ENCODE peak calls at places on chromosomes 7 and 10, in five cellular contexts. H, T, O, R and L are unnamed samples.

GRCh38 chr7:8282162-8282561 is 20.2 kb upstream of the ICA1 start:
- DNase-seq in H (no peak), T (no peak), O (no peak), R (no peak), L (no peak)

GRCh38 chr10:30928742-30929141 is 102.9 kb downstream of the ZNF438 start:
- DNase-seq in H (no peak), T (no peak), O (no peak), R (no peak), L (no peak)

GRCh38 chr10:126398924-126399323 is 10.6 kb upstream of the ADAM12 start:
- DNase-seq in H (no peak), T (no peak), O (no peak), R (no peak), L (no peak)

GRCh38 chr10:106519376-106520035 is 645.0 kb downstream of the SORCS1 start:
- DNase-seq in H (no peak), T (no peak), O (no peak), R (no peak), L (no peak)

GRCh38 chr10:91296471-91296870 is 76.0 kb downstream of the PCGF5 start:
- DNase-seq in H (peak; percentile 37), T (no peak), O (no peak), R (no peak), L (no peak)

GRCh38 chr7:42071372-42072261 is 165.4 kb downstream of the GLI3 start:
- DNase-seq in H (no peak), T (no peak), O (no peak), R (no peak), L (no peak)

GRCh38 chr10:101828734-101829551 is 10.7 kb upstream of the OGA start:
- DNase-seq in H (no peak), T (no peak), O (no peak), R (no peak), L (peak; percentile 59)

GRCh38 chr7:149495785-149496641 is 1.6 kb downstream of the ZNF746 start:
- DNase-seq in H (peak; percentile 54), T (peak; percentile 62), O (peak; percentile 61), R (peak; percentile 62), L (peak; percentile 38)

GRCh38 chr10:99484626-99485581 is 47.8 kb upstream of the NKX2-3 start:
- DNase-seq in H (peak; percentile 2), T (no peak), O (no peak), R (no peak), L (no peak)

GRCh38 chr7:157352506-157352905 is 15.7 kb downstream of the DNAJB6 start:
- DNase-seq in H (no peak), T (no peak), O (no peak), R (no peak), L (no peak)

GRCh38 chr7:152140560-152140959 is 115.1 kb downstream of the GALNT11 start:
- DNase-seq in H (no peak), T (no peak), O (no peak), R (no peak), L (no peak)

GRCh38 chr10:119030421-119031250 is 1.1 kb downstream of the NANOS1 start:
- DNase-seq in H (peak; percentile 52), T (peak; percentile 60), O (peak; percentile 53), R (no peak), L (peak; percentile 54)

GRCh38 chr10:89853796-89854195 is 152.4 kb downstream of the KIF20B start:
- DNase-seq in H (peak; percentile 5), T (no peak), O (no peak), R (no peak), L (no peak)

GRCh38 chr7:142112086-142112485 is 568 bp downstream of the MGAM2 start:
- DNase-seq in H (no peak), T (no peak), O (no peak), R (no peak), L (no peak)

GRCh38 chr10:32256613-32257437 is 90.1 kb downstream of the EPC1 start:
- DNase-seq in H (peak; percentile 40), T (peak; percentile 76), O (peak; percentile 80), R (peak; percentile 79), L (peak; percentile 72)

GRCh38 chr10:101130984-101131961 is at the start of gene TLX1:
- DNase-seq in H (no peak), T (no peak), O (peak; percentile 57), R (no peak), L (no peak)

GRCh38 chr10:3424102-3424803 is 251.7 kb upstream of the PITRM1 start:
- DNase-seq in H (no peak), T (no peak), O (no peak), R (no peak), L (no peak)

GRCh38 chr7:17939670-17940301 is 508 bp downstream of the SNX13 start:
- DNase-seq in H (peak; percentile 13), T (peak; percentile 63), O (peak; percentile 54), R (peak; percentile 24), L (peak; percentile 43)

GRCh38 chr7:105178177-105178576 is 164.2 kb downstream of the KMT2E start:
- DNase-seq in H (no peak), T (no peak), O (no peak), R (no peak), L (no peak)

GRCh38 chr10:78957471-78958039 is 111.2 kb upstream of the ZMIZ1 start:
- DNase-seq in H (no peak), T (no peak), O (no peak), R (no peak), L (no peak)

GRCh38 chr10:122374859-122375721 is 582 bp downstream of the PLEKHA1 start:
- DNase-seq in H (peak; percentile 21), T (peak; percentile 71), O (peak; percentile 67), R (peak; percentile 21), L (peak; percentile 80)

GRCh38 chr7:73984481-73985205 is 43.3 kb upstream of the ELN start:
- DNase-seq in H (no peak), T (no peak), O (no peak), R (no peak), L (no peak)

GRCh38 chr10:28796606-28797512 is 119.5 kb downstream of the BAMBI start:
- DNase-seq in H (no peak), T (peak; percentile 24), O (peak; percentile 34), R (peak; percentile 17), L (no peak)

GRCh38 chr7:20466425-20467125 is 135.9 kb downstream of the ITGB8 start:
- DNase-seq in H (no peak), T (no peak), O (no peak), R (no peak), L (no peak)

GRCh38 chr7:66697451-66698438 is 42.8 kb upstream of the RABGEF1 start:
- DNase-seq in H (peak; percentile 33), T (no peak), O (no peak), R (no peak), L (no peak)

GRCh38 chr7:51249187-51249945 is 67.2 kb downstream of the COBL start:
- DNase-seq in H (no peak), T (no peak), O (no peak), R (no peak), L (no peak)

GRCh38 chr10:58918887-58919286 is 257.6 kb upstream of the PHYHIPL start:
- DNase-seq in H (no peak), T (no peak), O (no peak), R (no peak), L (no peak)

DNA sequence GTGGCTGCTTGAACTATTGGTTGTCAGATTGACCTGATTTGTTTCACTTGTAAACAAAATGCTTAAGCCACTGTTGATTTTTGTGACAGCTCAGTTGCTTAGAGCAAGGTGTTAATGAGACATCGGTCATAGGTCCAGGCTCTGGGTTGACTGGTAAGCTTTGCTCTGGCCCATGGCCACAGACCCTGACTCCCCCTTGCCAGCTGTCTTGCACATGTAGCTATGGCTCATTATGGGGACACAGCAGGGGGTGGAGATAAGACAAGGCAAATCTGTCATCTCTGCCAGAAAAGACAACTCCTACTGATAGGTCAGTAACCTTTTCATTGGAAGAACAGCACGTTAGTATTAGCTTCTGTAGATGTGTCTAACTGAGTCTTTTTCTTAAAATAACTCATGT is 95.3 kb downstream of the KAT6B start:
- DNase-seq in H (no peak), T (no peak), O (no peak), R (no peak), L (no peak)
- H3K4me1 ChIP-seq in H (peaks cover 16% of the 10 kb centered on the region), T (peaks cover 45% of the 10 kb centered on the region), O (peaks cover 55% of the 10 kb centered on the region), R (peaks cover 64% of the 10 kb centered on the region), L (no peaks in the 10 kb centered on the region)

DNA sequence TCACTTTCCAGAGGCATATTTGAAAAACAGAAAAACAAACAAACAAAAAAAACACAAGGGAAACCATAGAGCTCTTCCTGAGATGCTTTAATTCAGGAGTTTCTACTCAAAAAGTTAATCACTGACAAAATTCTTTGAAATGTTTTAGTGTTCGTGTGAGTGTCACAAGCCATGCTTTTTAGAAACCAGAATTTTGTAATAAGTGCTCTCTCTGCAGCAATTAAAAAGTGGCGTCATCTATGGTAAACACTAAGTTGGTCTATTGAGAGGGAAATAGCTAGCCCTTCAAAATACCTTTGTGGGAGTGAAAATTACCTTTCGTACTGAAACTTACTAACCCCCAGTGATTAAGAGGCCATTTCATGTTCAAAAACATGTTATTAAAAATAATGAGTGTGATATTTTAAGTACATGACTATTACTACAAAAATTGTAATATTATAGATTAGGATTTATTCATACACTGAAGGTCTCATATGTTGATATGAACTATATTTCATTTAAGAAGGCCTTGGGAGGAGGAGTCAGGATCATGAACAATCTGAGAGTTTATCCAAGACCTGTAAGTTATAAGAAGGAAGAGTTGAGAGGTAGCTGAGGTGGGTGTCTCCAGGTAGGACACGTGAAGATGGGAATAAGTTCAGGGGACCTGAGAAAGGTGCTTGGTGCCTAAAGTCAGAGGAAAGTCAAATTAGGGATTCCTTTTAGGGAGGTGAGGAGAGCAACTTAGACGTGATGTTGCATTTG is 94.6 kb downstream of the PPP1R9A start:
- DNase-seq in H (no peak), T (no peak), O (no peak), R (no peak), L (no peak)
- TF ChIP-seq POLR2A in H (no peak), T (no peak), O (no peak), R (no peak), L (no peak)

GRCh38 chr10:111106081-111106480 is 29.3 kb downstream of the ADRA2A start:
- DNase-seq in H (no peak), T (no peak), O (no peak), R (no peak), L (no peak)

GRCh38 chr10:111104811-111105210 is 28.0 kb downstream of the ADRA2A start:
- DNase-seq in H (no peak), T (no peak), O (no peak), R (no peak), L (no peak)

GRCh38 chr10:111107846-111108245 is 31.0 kb downstream of the ADRA2A start:
- DNase-seq in H (no peak), T (no peak), O (peak; percentile 52), R (no peak), L (no peak)

GRCh38 chr10:111108441-111108840 is 31.6 kb downstream of the ADRA2A start:
- DNase-seq in H (no peak), T (no peak), O (no peak), R (no peak), L (no peak)

GRCh38 chr10:111107023-111107422 is 30.2 kb downstream of the ADRA2A start:
- DNase-seq in H (no peak), T (no peak), O (peak; percentile 62), R (no peak), L (no peak)
- TF ChIP-seq CTCF in H (no peak), T (no peak), O (no peak), R (no peak), L (no peak)

GRCh38 chr7:2641406-2642393 is 9.9 kb downstream of the TTYH3 start:
- DNase-seq in H (peak; percentile 71), T (peak; percentile 74), O (peak; percentile 94), R (peak; percentile 81), L (no peak)

GRCh38 chr7:2639151-2639993 is 7.6 kb downstream of the TTYH3 start:
- DNase-seq in H (no peak), T (no peak), O (no peak), R (no peak), L (no peak)

GRCh38 chr7:2638224-2638991 is 6.6 kb downstream of the TTYH3 start:
- DNase-seq in H (peak; percentile 76), T (no peak), O (no peak), R (peak; percentile 36), L (no peak)

GRCh38 chr7:2640858-2641257 is 9.1 kb downstream of the TTYH3 start:
- DNase-seq in H (no peak), T (no peak), O (no peak), R (no peak), L (no peak)

GRCh38 chr7:2639994-2640830 is 8.4 kb downstream of the TTYH3 start:
- DNase-seq in H (no peak), T (no peak), O (peak; percentile 72), R (no peak), L (no peak)
- H3K4me1 ChIP-seq in H (peaks cover 81% of the 10 kb centered on the region), T (peaks cover 57% of the 10 kb centered on the region), O (peaks cover 31% of the 10 kb centered on the region), R (peaks cover 89% of the 10 kb centered on the region), L (peaks cover 35% of the 10 kb centered on the region)